ENCODE peak calls at places on chromosomes 1 and 21, in four cellular contexts. One of them, this sample, is unnamed.

GRCh38 chr1:42418516-42418915 is 37.3 kb downstream of the ZMYND12 start:
- DNase-seq in K562: no peak
- DNase-seq in GM12878: no peak
- DNase-seq in GM12891: no peak
- DNase-seq in this sample: no peak

GRCh38 chr1:110053557-110054428 is 16.7 kb downstream of the ALX3 start:
- DNase-seq in K562: peak; percentile 87
- DNase-seq in GM12878: no peak
- DNase-seq in GM12891: peak; percentile 63
- DNase-seq in this sample: no peak

GRCh38 chr1:111406325-111406768 is 21.2 kb downstream of the OVGP1 start:
- DNase-seq in K562: no peak
- DNase-seq in GM12878: peak; percentile 63
- DNase-seq in GM12891: peak; percentile 49
- DNase-seq in this sample: no peak

GRCh38 chr1:192522673-192523072 is 52.9 kb upstream of the RGS1 start:
- DNase-seq in K562: no peak
- DNase-seq in GM12878: no peak
- DNase-seq in GM12891: no peak
- DNase-seq in this sample: no peak

GRCh38 chr1:3557366-3557765 is 53.9 kb downstream of the MEGF6 start:
- DNase-seq in K562: no peak
- DNase-seq in GM12878: no peak
- DNase-seq in GM12891: no peak
- DNase-seq in this sample: no peak

GRCh38 chr1:220956861-220957605 is 77.8 kb downstream of the HLX start:
- DNase-seq in K562: no peak
- DNase-seq in GM12878: no peak
- DNase-seq in GM12891: no peak
- DNase-seq in this sample: peak; percentile 28

GRCh38 chr1:240424740-240425464 is 187.1 kb downstream of the GREM2 start:
- DNase-seq in K562: no peak
- DNase-seq in GM12878: no peak
- DNase-seq in GM12891: no peak
- DNase-seq in this sample: no peak

GRCh38 chr1:181043025-181043880 is 9.5 kb downstream of the MR1 start:
- DNase-seq in K562: no peak
- DNase-seq in GM12878: no peak
- DNase-seq in GM12891: no peak
- DNase-seq in this sample: peak; percentile 93

GRCh38 chr21:44702973-44703730 is 6.2 kb downstream of the KRTAP10-12 start:
- DNase-seq in K562: no peak
- DNase-seq in GM12878: no peak
- DNase-seq in GM12891: no peak
- DNase-seq in this sample: no peak

GRCh38 chr1:63674238-63674864 is 81.1 kb downstream of the PGM1 start:
- DNase-seq in K562: peak; percentile 41
- DNase-seq in GM12878: no peak
- DNase-seq in GM12891: no peak
- DNase-seq in this sample: no peak

GRCh38 chr1:66446261-66447001 is 87.5 kb upstream of the SGIP1 start:
- DNase-seq in K562: peak; percentile 41
- DNase-seq in GM12878: peak; percentile 63
- DNase-seq in GM12891: no peak
- DNase-seq in this sample: peak; percentile 47

GRCh38 chr1:106063510-106063909 is 993.0 kb upstream of the PRMT6 start:
- DNase-seq in K562: no peak
- DNase-seq in GM12878: no peak
- DNase-seq in GM12891: no peak
- DNase-seq in this sample: no peak

GRCh38 chr1:24551290-24551859 is 4.5 kb upstream of the NCMAP start:
- DNase-seq in K562: no peak
- DNase-seq in GM12878: no peak
- DNase-seq in GM12891: no peak
- DNase-seq in this sample: no peak

GRCh38 chr1:72178266-72178665 is 104.1 kb downstream of the NEGR1 start:
- DNase-seq in K562: no peak
- DNase-seq in GM12878: no peak
- DNase-seq in GM12891: no peak
- DNase-seq in this sample: no peak

DNA sequence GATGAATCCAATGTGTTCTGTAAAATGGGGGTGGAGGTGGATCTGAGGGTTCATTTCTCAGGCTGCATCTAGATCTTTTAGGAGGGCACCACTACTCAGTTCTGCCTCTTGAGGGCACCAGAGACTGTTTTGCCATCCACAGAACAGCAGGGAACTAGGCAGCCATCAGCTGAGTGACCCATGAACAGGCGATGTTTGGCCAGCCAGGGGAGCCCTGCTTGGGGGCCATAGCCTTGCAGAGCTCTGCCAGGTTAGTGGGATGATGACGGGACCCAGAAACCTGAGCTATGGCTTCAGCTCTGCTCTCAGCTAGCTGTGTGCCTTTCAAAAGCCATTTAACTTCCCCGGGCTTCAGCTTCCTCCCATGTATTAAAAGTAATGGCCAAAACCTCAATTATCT is 13.4 kb upstream of the NOS1AP start:
- DNase-seq in K562: peak; percentile 62
- DNase-seq in GM12878: peak; percentile 17
- DNase-seq in GM12891: peak; percentile 16
- DNase-seq in this sample: peak; percentile 64
- TF ChIP-seq SPI1 in K562: no peak
- TF ChIP-seq SPI1 in GM12878: no peak
- TF ChIP-seq SPI1 in GM12891: no peak
- TF ChIP-seq SPI1 in this sample: no peak

GRCh38 chr1:47983677-47984076 is 13.5 kb downstream of the TRABD2B start:
- DNase-seq in K562: no peak
- DNase-seq in GM12878: no peak
- DNase-seq in GM12891: no peak
- DNase-seq in this sample: no peak

GRCh38 chr1:47987601-47988000 is 9.6 kb downstream of the TRABD2B start:
- DNase-seq in K562: no peak
- DNase-seq in GM12878: no peak
- DNase-seq in GM12891: no peak
- DNase-seq in this sample: no peak

GRCh38 chr1:47985001-47985400 is 12.2 kb downstream of the TRABD2B start:
- DNase-seq in K562: no peak
- DNase-seq in GM12878: no peak
- DNase-seq in GM12891: no peak
- DNase-seq in this sample: no peak

GRCh38 chr1:47984175-47984789 is 12.9 kb downstream of the TRABD2B start:
- DNase-seq in K562: no peak
- DNase-seq in GM12878: no peak
- DNase-seq in GM12891: no peak
- DNase-seq in this sample: no peak

DNA sequence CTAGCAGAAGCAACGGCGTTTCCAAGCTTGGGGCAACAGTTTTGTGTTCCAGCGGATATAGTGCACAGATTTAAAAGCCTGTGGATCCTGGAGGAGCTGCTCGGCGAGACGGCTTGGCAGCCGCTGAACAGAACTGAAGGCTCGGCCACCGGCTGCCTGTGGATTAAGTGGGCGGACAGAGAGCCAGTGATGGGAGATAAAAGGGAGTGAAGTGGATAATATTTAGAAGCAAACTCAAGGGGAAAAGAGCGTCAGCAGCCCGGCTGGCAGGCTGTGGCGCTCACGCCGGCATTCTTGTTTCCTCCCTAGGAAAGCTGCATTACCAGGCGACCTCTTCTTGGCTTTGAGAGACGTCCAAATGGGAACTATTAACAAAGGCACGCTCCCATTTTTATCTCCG is 10.4 kb downstream of the TRABD2B start:
- DNase-seq in K562: no peak
- DNase-seq in GM12878: no peak
- DNase-seq in GM12891: no peak
- DNase-seq in this sample: no peak
- TF ChIP-seq SPI1 in K562: no peak
- TF ChIP-seq SPI1 in GM12878: no peak
- TF ChIP-seq SPI1 in GM12891: no peak
- TF ChIP-seq SPI1 in this sample: no peak

GRCh38 chr1:921011-921837 is 2.5 kb upstream of the SAMD11 start:
- DNase-seq in K562: peak; percentile 91
- DNase-seq in GM12878: no peak
- DNase-seq in GM12891: no peak
- DNase-seq in this sample: peak; percentile 52
- TF ChIP-seq SPI1 in K562: no peak
- TF ChIP-seq SPI1 in GM12878: no peak
- TF ChIP-seq SPI1 in GM12891: no peak
- TF ChIP-seq SPI1 in this sample: no peak

GRCh38 chr1:26666855-26667254 is 29.0 kb upstream of the ARID1A start:
- DNase-seq in K562: no peak
- DNase-seq in GM12878: no peak
- DNase-seq in GM12891: no peak
- DNase-seq in this sample: no peak
- TF ChIP-seq SPI1 in K562: no peak
- TF ChIP-seq SPI1 in GM12878: no peak
- TF ChIP-seq SPI1 in GM12891: no peak
- TF ChIP-seq SPI1 in this sample: no peak

DNA sequence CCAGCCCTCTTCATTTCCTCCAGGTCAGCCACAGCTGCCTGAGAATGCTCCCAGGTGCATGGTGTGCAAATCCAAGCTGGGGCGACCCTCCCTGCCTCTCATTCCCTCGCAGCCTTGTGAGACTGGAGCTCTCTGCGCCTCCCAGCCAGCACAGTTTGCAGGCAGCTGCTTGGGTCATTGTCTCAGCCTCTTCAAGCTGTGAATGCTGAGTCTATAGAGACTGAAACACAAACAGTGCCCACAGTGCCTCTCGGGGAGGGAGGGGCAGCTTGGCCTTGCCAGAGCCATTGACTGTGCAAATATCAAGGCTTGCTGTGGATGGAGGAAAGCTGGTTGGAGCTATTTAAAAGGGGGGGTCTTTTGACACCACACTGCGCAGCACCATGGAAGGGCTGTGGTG is 10.6 kb downstream of the PLXNA2 start:
- DNase-seq in K562: no peak
- DNase-seq in GM12878: no peak
- DNase-seq in GM12891: no peak
- DNase-seq in this sample: no peak
- TF ChIP-seq SPI1 in K562: no peak
- TF ChIP-seq SPI1 in GM12878: no peak
- TF ChIP-seq SPI1 in GM12891: no peak
- TF ChIP-seq SPI1 in this sample: no peak

DNA sequence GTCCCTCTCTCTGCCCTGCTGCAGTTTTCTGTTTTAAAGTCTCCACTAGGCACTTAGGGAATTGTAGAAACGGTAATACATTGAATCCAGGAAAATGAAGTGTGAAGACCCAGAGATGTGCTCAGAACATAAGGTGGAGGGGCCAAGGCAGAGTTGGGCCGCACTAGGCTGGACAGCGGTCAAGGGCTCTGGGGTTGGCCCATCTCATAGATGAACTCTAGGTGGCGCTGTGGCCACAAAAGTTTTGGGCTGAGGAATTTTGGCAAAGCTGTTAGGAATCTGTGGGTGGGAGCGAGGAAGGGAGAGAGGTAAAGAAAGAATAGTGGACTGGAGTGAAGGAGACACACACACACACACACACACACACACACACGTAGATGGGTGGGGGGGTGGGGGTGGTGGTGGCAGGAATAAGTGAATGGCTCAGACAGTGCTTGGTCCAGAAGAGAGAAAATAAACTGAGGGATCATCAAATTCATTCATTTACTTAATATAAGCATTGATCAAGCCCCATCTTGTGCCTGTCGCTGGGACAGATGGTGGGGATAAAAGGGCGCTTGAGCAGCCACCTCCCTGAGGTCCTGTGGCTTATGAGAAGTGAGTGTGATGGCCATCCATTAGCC is 258.5 kb downstream of the TRABD2B start:
- DNase-seq in K562: peak; percentile 78
- DNase-seq in GM12878: no peak
- DNase-seq in GM12891: no peak
- DNase-seq in this sample: no peak
- TF ChIP-seq SPI1 in K562: no peak
- TF ChIP-seq SPI1 in GM12878: no peak
- TF ChIP-seq SPI1 in GM12891: no peak
- TF ChIP-seq SPI1 in this sample: no peak

GRCh38 chr1:4689941-4690635 is 35.7 kb downstream of the AJAP1 start:
- DNase-seq in K562: no peak
- DNase-seq in GM12878: no peak
- DNase-seq in GM12891: no peak
- DNase-seq in this sample: no peak

GRCh38 chr1:4689271-4689935 is 35.0 kb downstream of the AJAP1 start:
- DNase-seq in K562: no peak
- DNase-seq in GM12878: no peak
- DNase-seq in GM12891: no peak
- DNase-seq in this sample: no peak

GRCh38 chr1:4691766-4692405 is 37.5 kb downstream of the AJAP1 start:
- DNase-seq in K562: no peak
- DNase-seq in GM12878: no peak
- DNase-seq in GM12891: no peak
- DNase-seq in this sample: no peak

GRCh38 chr1:4692437-4692836 is 38.0 kb downstream of the AJAP1 start:
- DNase-seq in K562: no peak
- DNase-seq in GM12878: no peak
- DNase-seq in GM12891: no peak
- DNase-seq in this sample: no peak

DNA sequence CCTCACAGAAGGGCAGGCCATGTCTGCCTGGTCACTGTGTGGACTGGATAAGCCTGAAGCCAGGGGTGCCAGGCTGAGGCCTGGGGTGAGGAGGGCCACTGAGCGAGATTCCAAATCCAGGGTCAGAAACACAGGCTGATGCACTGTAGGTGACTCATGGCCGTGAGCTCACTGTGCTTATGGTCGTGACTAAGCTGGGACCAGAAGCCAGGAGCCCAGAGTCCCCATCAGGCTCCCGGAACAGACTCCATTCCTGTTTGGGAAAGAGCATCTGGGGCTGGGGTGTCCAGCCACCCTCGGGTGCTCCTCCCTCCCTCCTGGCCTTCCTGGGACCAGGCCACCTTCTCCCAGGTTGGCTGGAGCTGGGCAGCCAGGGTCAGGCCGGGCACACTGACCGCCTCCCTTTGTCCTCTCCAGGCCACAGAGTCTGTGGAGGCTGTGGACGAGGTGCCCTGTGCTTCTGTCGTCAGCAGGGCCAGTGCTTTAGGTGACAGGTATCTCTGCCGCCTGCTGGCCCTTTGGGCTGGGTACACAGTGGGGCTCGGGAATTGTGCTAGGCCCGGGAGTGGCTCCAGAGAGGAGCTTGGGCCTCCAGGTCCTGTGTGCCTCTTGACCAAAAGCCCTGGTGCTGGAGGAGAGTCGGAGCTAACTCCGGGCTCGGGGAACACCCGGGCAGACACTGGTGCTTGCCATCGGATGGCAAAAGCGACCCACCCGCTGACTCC is 36.7 kb downstream of the AJAP1 start:
- DNase-seq in K562: no peak
- DNase-seq in GM12878: no peak
- DNase-seq in GM12891: no peak
- DNase-seq in this sample: no peak
- TF ChIP-seq SPI1 in K562: no peak
- TF ChIP-seq SPI1 in GM12878: no peak
- TF ChIP-seq SPI1 in GM12891: no peak
- TF ChIP-seq SPI1 in this sample: no peak

DNA sequence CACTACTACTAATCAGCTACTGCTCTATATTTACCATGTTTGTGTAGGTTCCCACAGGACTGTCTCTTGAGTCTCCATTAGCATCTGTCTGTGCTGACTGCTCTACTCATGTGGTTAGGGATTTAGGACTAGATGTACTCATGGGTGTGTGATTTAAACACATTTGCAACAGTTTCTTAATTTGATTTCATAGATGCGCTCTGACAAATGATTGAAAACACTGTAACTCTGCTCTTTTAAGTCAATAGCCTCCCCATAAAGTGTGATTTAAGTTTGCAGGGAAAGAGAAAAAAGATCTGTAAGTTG is 809.3 kb downstream of the NCAM2 start:
- DNase-seq in K562: no peak
- DNase-seq in GM12878: no peak
- DNase-seq in GM12891: no peak
- DNase-seq in this sample: no peak
- TF ChIP-seq SPI1 in K562: no peak
- TF ChIP-seq SPI1 in GM12878: no peak
- TF ChIP-seq SPI1 in GM12891: no peak
- TF ChIP-seq SPI1 in this sample: no peak